ENCODE peak calls at places on chromosomes 6 and 20, in seven cellular contexts. O, W, E, N, V, K and T are unnamed samples.

GRCh38 chr6:76416821-76417605 is 344.6 kb upstream of the IMPG1 start:
- DNase-seq in O (no peak), W (no peak), E (no peak), N (no peak), V (no peak), K (no peak), T (no peak)

GRCh38 chr20:29741594-29741893 is 1515.9 kb upstream of the DEFB115 start:
- DNase-seq in O (no peak), W (no peak), E (no peak), N (no peak), V (no peak), K (peak; percentile 24), T (no peak)

GRCh38 chr6:4776967-4777925 is 1.0 kb downstream of the CDYL start:
- DNase-seq in O (no peak), W (peak; percentile 41), E (no peak), N (peak; percentile 54), V (peak; percentile 24), K (no peak), T (peak; percentile 61)

GRCh38 chr6:120498711-120499110 is 835.6 kb downstream of the TBC1D32 start:
- DNase-seq in O (no peak), W (no peak), E (no peak), N (no peak), V (no peak), K (no peak), T (no peak)

GRCh38 chr6:57173886-57174510 is 1.9 kb downstream of the BAG2 start:
- DNase-seq in O (no peak), W (peak; percentile 47), E (no peak), N (no peak), V (peak; percentile 60), K (no peak), T (no peak)

GRCh38 chr6:124590001-124590400 is 372.2 kb upstream of the RNF217 start:
- DNase-seq in O (no peak), W (no peak), E (no peak), N (no peak), V (no peak), K (no peak), T (no peak)

GRCh38 chr6:16903470-16903869 is 142.2 kb upstream of the ATXN1 start:
- DNase-seq in O (no peak), W (no peak), E (no peak), N (no peak), V (peak; percentile 66), K (no peak), T (no peak)

GRCh38 chr6:45387236-45387635 is 9.5 kb upstream of the SUPT3H start:
- DNase-seq in O (no peak), W (no peak), E (no peak), N (no peak), V (peak; percentile 34), K (no peak), T (no peak)

GRCh38 chr20:39429716-39430115 is 467.6 kb downstream of the DHX35 start:
- DNase-seq in O (no peak), W (peak; percentile 27), E (no peak), N (no peak), V (no peak), K (no peak), T (no peak)

GRCh38 chr6:153131037-153131981 is at the start of gene RGS17:
- DNase-seq in O (no peak), W (peak; percentile 94), E (peak; percentile 51), N (peak; percentile 60), V (peak; percentile 21), K (peak; percentile 35), T (peak; percentile 75)

GRCh38 chr6:21220271-21220987 is 373.1 kb upstream of the SOX4 start:
- DNase-seq in O (no peak), W (no peak), E (no peak), N (no peak), V (no peak), K (peak; percentile 41), T (no peak)

GRCh38 chr6:42532038-42532669 is 31.7 kb upstream of the UBR2 start:
- DNase-seq in O (no peak), W (peak; percentile 77), E (no peak), N (peak; percentile 31), V (peak; percentile 76), K (no peak), T (no peak)

GRCh38 chr6:140970485-140970884 is 1162.2 kb upstream of the GJE1 start:
- DNase-seq in O (no peak), W (no peak), E (no peak), N (no peak), V (peak; percentile 39), K (no peak), T (no peak)

GRCh38 chr20:9792674-9793073 is 46.2 kb downstream of the PAK5 start:
- DNase-seq in O (no peak), W (no peak), E (no peak), N (no peak), V (no peak), K (no peak), T (no peak)

GRCh38 chr20:36802326-36803223 is 29.0 kb upstream of the DSN1 start:
- DNase-seq in O (no peak), W (no peak), E (no peak), N (no peak), V (peak; percentile 49), K (no peak), T (no peak)

GRCh38 chr20:2163312-2163711 is 61.7 kb downstream of the STK35 start:
- DNase-seq in O (no peak), W (no peak), E (no peak), N (no peak), V (no peak), K (no peak), T (peak; percentile 28)

GRCh38 chr6:6927437-6928361 is 180.1 kb upstream of the RREB1 start:
- DNase-seq in O (no peak), W (peak; percentile 63), E (peak; percentile 41), N (no peak), V (no peak), K (no peak), T (no peak)

GRCh38 chr6:149439626-149440025 is 39.6 kb downstream of the SUMO4 start:
- DNase-seq in O (no peak), W (no peak), E (no peak), N (no peak), V (no peak), K (no peak), T (no peak)

GRCh38 chr6:87698618-87699017 is 3.4 kb downstream of the AKIRIN2 start:
- DNase-seq in O (no peak), W (peak; percentile 42), E (no peak), N (no peak), V (no peak), K (no peak), T (no peak)

GRCh38 chr6:63644668-63645326 is 9.2 kb downstream of the PHF3 start:
- DNase-seq in O (no peak), W (no peak), E (peak; percentile 40), N (no peak), V (no peak), K (no peak), T (no peak)

GRCh38 chr6:6331393-6331792 is 10.9 kb upstream of the F13A1 start:
- DNase-seq in O (no peak), W (no peak), E (no peak), N (no peak), V (no peak), K (no peak), T (no peak)

GRCh38 chr20:36919715-36920333 is 31.7 kb downstream of the SAMHD1 start:
- DNase-seq in O (no peak), W (peak; percentile 66), E (no peak), N (peak; percentile 35), V (peak; percentile 64), K (no peak), T (peak; percentile 42)

GRCh38 chr6:150142304-150142656 is 564 bp upstream of the PPP1R14C start:
- DNase-seq in O (no peak), W (peak; percentile 52), E (no peak), N (no peak), V (peak; percentile 13), K (no peak), T (no peak)

GRCh38 chr6:56366112-56366852 is 118.9 kb upstream of the COL21A1 start:
- DNase-seq in O (no peak), W (peak; percentile 31), E (no peak), N (no peak), V (no peak), K (no peak), T (no peak)

GRCh38 chr20:51695574-51696303 is 72.5 kb downstream of the ATP9A start:
- DNase-seq in O (no peak), W (no peak), E (no peak), N (peak; percentile 41), V (peak; percentile 82), K (peak; percentile 31), T (no peak)

GRCh38 chr6:165985926-165986646 is 181.6 kb downstream of the TBXT start:
- DNase-seq in O (no peak), W (peak; percentile 31), E (no peak), N (no peak), V (no peak), K (no peak), T (no peak)